ENCODE peak calls at places on chromosomes 2 and 18, in four cellular contexts. T is left ventricle myocardium inferior, C is stomach, D is A549. N is an unnamed sample.

GRCh38 chr2:161990036-161990435 is 84.0 kb downstream of the DPP4 start:
- DNase-seq in T (no peak), D (no peak), C (no peak), N (no peak)

GRCh38 chr2:182540236-182540635 is 113.4 kb upstream of the PDE1A start:
- DNase-seq in T (no peak), D (no peak), C (no peak), N (no peak)

GRCh38 chr2:120028795-120029194 is 15.9 kb downstream of the EPB41L5 start:
- DNase-seq in T (no peak), C (no peak), D (no peak), N (no peak)

GRCh38 chr18:36396190-36396589 is 98.7 kb downstream of the FHOD3 start:
- DNase-seq in D (no peak), C (no peak), T (no peak), N (no peak)

GRCh38 chr18:56085561-56085960 is 497.6 kb upstream of the TCF4 start:
- DNase-seq in C (no peak), T (no peak), D (no peak), N (no peak)

GRCh38 chr2:216426166-216426777 is 14.0 kb downstream of the SMARCAL1 start:
- DNase-seq in T (no peak), C (no peak), D (no peak), N (no peak)

GRCh38 chr2:53209679-53210473 is 557.7 kb upstream of the CHAC2 start:
- DNase-seq in C (no peak), D (no peak), T (no peak), N (no peak)

GRCh38 chr2:30441023-30441422 is 6.0 kb upstream of the LCLAT1 start:
- DNase-seq in D (no peak), C (no peak), T (no peak), N (no peak)

GRCh38 chr2:126513033-126513432 is 142.9 kb upstream of the GYPC start:
- DNase-seq in D (no peak), C (no peak), T (no peak), N (no peak)

GRCh38 chr18:11962586-11962985 is 18.7 kb upstream of the IMPA2 start:
- DNase-seq in T (no peak), C (no peak), D (no peak), N (no peak)

GRCh38 chr18:49135871-49136270 is 185.1 kb upstream of the SMAD7 start:
- DNase-seq in D (no peak), C (no peak), T (no peak), N (no peak)

GRCh38 chr2:219490186-219490585 is 8.5 kb upstream of the GMPPA start:
- DNase-seq in C (no peak), T (no peak), D (no peak), N (no peak)

GRCh38 chr2:230129343-230129742 is 60.6 kb upstream of the SLC16A14 start:
- DNase-seq in D (no peak), C (no peak), T (no peak), N (no peak)

GRCh38 chr2:88857951-88858406 is 166.5 kb downstream of the RPIA start:
- DNase-seq in C (no peak), D (no peak), T (no peak), N (no peak)

GRCh38 chr2:111196435-111196834 is 75.7 kb downstream of the BCL2L11 start:
- DNase-seq in D (no peak), T (no peak), C (no peak), N (no peak)

GRCh38 chr2:230234845-230235244 is 9.3 kb downstream of the SP140 start:
- DNase-seq in T (no peak), C (no peak), D (no peak), N (no peak)

GRCh38 chr2:60295591-60295962 is 257.9 kb downstream of the BCL11A start:
- DNase-seq in T (no peak), C (no peak), D (no peak), N (no peak)

DNA sequence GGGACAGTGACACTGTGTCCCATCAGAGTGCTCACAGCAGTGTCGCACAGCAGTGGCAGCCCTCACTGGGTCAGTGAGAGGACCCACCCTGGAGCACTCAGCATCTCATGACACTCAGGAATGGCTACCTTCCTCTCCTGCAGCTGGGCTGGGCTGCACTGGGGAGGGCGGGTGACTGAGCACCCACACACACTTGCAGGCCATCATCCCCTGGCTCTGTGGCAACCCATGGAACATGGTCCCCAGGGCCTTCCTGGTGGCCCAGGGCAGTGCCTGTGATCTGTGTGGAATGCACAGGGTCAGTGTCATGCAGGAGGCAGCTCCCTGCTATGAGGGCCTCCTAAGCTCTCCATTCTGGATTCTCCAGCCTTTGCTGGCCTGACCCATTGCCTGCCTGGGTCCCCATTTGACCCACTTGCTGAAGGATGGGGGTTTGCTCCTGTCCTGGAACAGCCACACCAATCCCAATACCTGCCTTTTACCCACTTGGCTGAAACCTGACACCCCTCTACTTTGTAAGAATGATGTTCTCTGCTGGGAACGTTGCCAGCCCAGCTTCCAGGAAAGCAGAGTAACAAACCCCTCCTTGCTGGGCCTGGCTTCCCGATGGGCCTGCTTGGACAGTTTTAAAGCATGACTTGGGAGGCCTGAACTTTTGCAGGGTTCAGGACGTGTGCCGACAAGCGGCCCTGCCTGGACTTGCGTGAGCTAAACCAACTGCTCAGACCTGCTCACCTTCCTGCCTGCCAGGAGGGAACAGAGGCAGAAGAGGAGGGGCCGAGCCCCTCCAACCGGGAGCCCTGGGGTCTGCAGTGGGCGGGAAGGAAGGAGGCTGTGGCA is 13.7 kb downstream of the HS6ST1 start:
- DNase-seq in C (peak; percentile 73), T (peak; percentile 76), D (no peak), N (no peak)
- H3K4me1 ChIP-seq in C (peaks cover 97% of the 10 kb centered on the region), T (peaks cover 75% of the 10 kb centered on the region), D (peaks cover 41% of the 10 kb centered on the region), N (no peaks in the 10 kb centered on the region)

GRCh38 chr2:240818543-240819403 is 1.2 kb downstream of the KIF1A start:
- DNase-seq in C (peak; percentile 20), D (no peak), T (peak; percentile 10), N (no peak)
- H3K4me3 ChIP-seq in C (peak overlapping the region; percentile 31), D (peak overlapping the region; percentile 58), T (peak overlapping the region; percentile 56), N (no peak overlapping the region)

GRCh38 chr2:144374163-144374661 is 145.7 kb downstream of the ZEB2 start:
- DNase-seq in D (no peak), C (no peak), T (no peak), N (no peak)
- H3K27ac ChIP-seq in D (no peak overlapping the region), C (no peak overlapping the region), T (no peak overlapping the region), N (no peak overlapping the region)

DNA sequence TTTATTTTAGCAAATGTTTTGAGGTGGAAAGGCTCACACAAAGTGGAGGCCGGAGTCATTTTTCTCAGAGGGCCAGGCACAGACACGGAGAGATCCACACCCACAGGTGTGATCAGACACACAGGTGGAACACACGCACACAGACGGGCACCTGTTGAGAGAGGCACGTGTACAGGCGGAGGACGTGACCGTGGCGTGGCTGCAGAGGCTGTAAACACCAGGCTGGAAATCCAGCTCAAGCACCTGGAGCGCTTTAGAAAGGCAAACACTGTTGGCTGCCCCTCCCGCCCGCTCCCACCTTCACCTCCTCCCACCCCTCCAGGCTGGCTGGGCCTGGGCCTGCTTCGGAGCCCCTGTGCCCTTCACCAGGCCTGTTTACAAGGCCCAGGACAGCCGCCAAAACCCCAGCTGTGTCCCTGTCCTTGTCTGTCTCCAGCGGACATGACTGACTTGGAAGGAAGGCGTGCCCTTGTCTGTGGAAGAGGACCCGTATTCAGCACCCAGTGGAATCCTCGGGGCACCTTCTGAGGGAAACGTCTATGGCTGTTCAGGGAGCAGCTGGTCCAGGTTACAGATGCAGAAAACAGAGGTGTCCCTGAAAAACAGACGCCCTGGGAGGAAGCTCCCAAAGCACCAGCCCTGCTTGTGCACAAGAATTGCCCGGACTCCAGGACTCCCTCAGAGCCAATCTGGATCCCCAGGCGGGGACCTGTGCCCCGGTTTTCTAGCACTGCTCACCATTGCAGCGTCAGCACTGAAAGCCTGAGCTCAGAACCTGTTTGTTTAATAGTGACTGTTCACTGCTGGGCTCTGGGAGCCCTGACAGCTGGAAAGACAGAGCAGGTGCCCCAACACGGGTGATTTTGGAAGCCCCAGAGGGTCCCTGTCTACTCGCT is 134.3 kb upstream of the HAAO start:
- DNase-seq in C (peak; percentile 77), T (no peak), D (no peak), N (no peak)
- H3K4me1 ChIP-seq in C (peaks cover 95% of the 10 kb centered on the region), T (peaks cover 100% of the 10 kb centered on the region), D (peaks cover 41% of the 10 kb centered on the region), N (no peaks in the 10 kb centered on the region)

DNA sequence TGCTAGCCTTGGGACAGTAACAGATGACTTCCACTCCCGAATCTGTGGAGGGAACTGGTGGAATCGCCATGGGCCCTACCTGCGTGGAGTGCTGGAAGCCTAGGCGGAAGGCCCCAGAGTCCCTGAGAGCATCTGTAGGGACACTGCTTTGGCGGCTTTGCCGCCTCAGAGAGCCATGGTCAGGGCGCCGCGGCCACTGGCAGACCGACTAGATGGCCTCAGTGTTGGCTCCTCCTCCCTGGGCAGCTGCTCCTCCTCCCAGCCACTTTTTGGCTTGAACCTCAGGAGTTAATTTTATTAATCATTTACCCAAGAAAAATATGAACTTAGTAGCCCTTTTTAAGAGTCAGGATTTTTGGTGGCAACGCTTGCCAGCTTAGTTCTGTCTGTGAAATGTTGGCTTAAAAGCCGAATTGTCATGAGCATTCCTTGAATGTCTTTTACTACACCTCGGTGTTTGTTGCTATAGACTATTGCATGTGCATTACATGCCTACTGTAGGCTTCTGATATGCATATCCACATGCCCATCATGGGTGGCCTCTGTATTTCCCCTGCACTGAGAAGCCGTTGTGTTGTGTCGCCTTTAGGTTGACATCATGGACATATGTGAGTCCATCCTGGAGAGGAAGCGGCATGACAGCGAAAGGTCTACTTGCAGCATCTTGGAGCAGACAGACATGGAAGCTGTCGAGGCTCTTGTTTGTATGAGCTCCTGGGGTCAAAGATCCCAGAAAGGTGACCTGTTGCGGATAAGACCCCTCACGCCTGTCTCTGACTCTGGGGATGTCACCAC is 2.4 kb downstream of the KLF11 start:
- DNase-seq in C (peak; percentile 70), D (no peak), T (no peak), N (no peak)
- H3K4me3 ChIP-seq in C (peak overlapping the region; percentile 67), D (no peak overlapping the region), T (peak overlapping the region; percentile 70), N (no peak overlapping the region)

GRCh38 chr2:42569116-42569711 is 782 bp downstream of the MTA3 start:
- DNase-seq in D (peak; percentile 65), T (peak; percentile 17), C (peak; percentile 38), N (no peak)
- H3K27ac ChIP-seq in D (peak overlapping the region; percentile 98), T (peak overlapping the region; percentile 89), C (peak overlapping the region; percentile 97), N (peak overlapping the region; percentile 33)

DNA sequence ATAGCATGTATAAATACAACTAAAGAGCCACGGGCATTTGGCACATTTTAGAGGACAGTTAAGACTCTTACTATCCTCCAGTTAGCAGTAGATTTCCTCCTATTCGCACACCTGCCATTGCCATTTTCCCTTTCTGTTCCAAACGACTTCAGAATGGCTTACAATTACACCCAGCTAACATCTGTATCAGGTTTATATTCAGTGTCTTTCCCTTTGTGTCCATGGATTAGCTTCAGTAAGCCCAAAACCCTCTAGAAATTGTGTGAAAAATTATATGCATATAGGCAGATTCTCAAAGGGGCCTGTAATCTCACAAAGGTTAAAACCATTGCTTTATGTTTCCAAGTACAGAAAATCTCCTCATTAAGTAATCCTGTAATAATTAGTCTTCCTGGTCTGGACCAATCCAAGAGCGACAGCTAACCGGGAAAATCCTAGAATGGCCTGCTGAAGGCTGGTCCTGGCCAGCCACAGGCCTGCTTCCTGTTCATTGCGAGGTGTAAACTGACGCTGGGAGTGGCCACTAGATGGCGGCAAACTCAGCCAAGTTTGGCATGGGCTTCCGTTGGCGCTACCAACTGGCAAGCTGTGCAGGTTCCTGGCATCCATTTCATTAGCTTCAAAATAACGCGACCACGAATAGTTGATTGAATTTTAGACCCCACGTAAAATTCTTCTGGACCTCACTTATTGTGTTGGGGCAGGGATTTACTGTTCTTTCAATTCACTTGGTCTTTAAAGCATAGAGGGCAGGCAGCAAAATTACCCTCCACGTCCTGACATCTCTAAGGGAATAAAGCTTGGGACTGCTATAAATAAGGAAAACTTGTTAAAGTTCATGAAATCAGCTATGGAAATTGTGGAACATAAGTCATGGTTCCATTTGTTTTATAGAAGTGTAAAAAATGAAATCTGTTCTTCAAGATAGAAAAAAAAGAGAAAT is 17.1 kb downstream of the ARHGAP25 start:
- DNase-seq in T (peak; percentile 88), C (peak; percentile 93), D (peak; percentile 82), N (peak; percentile 82)
- H3K4me1 ChIP-seq in T (peaks cover 20% of the 10 kb centered on the region), C (peaks cover 36% of the 10 kb centered on the region), D (no peaks in the 10 kb centered on the region), N (peaks cover 91% of the 10 kb centered on the region)

N was measured in CD8-positive, alpha-beta memory T cell.